ENCODE peak calls at places on chromosomes 6 and 20, in eight cellular contexts. One of them, this sample, is unnamed.

GRCh38 chr6:105753184-105754097 is 332.7 kb upstream of the PRDM1 start:
- DNase-seq in endodermal cell: peak
- DNase-seq in glomerular endothelial cell: no peak
- DNase-seq in NCI-H510A: no peak
- DNase-seq in left cardiac atrium: no peak
- DNase-seq in lower lobe of right lung: no peak
- DNase-seq in fibroblast of lung: peak
- DNase-seq in T-helper 17 cell: no peak
- DNase-seq in this sample: no peak

GRCh38 chr6:167444602-167445346 is 119.9 kb downstream of the TTLL2 start:
- DNase-seq in endodermal cell: no peak
- DNase-seq in glomerular endothelial cell: no peak
- DNase-seq in NCI-H510A: no peak
- DNase-seq in left cardiac atrium: no peak
- DNase-seq in lower lobe of right lung: no peak
- DNase-seq in fibroblast of lung: no peak
- DNase-seq in T-helper 17 cell: no peak
- DNase-seq in this sample: no peak

GRCh38 chr20:1934162-1934561 is 39.0 kb downstream of the SIRPA start:
- DNase-seq in endodermal cell: no peak
- DNase-seq in glomerular endothelial cell: no peak
- DNase-seq in NCI-H510A: no peak
- DNase-seq in left cardiac atrium: no peak
- DNase-seq in lower lobe of right lung: no peak
- DNase-seq in fibroblast of lung: peak
- DNase-seq in T-helper 17 cell: no peak
- DNase-seq in this sample: no peak

GRCh38 chr20:16123623-16124022 is 449.6 kb downstream of the KIF16B start:
- DNase-seq in endodermal cell: no peak
- DNase-seq in glomerular endothelial cell: no peak
- DNase-seq in NCI-H510A: no peak
- DNase-seq in left cardiac atrium: no peak
- DNase-seq in lower lobe of right lung: no peak
- DNase-seq in fibroblast of lung: no peak
- DNase-seq in T-helper 17 cell: no peak
- DNase-seq in this sample: no peak

GRCh38 chr6:31083742-31084354 is 28.5 kb downstream of the C6orf15 start:
- DNase-seq in endodermal cell: peak
- DNase-seq in glomerular endothelial cell: no peak
- DNase-seq in NCI-H510A: no peak
- DNase-seq in left cardiac atrium: no peak
- DNase-seq in lower lobe of right lung: no peak
- DNase-seq in fibroblast of lung: peak
- DNase-seq in T-helper 17 cell: peak
- DNase-seq in this sample: peak

GRCh38 chr20:21387528-21387927 is 9.8 kb downstream of the NKX2-4 start:
- DNase-seq in endodermal cell: no peak
- DNase-seq in glomerular endothelial cell: no peak
- DNase-seq in NCI-H510A: no peak
- DNase-seq in left cardiac atrium: no peak
- DNase-seq in lower lobe of right lung: no peak
- DNase-seq in fibroblast of lung: no peak
- DNase-seq in T-helper 17 cell: no peak
- DNase-seq in this sample: no peak

GRCh38 chr20:50390685-50391443 is 119.3 kb upstream of the PTPN1 start:
- DNase-seq in endodermal cell: no peak
- DNase-seq in glomerular endothelial cell: no peak
- DNase-seq in NCI-H510A: no peak
- DNase-seq in left cardiac atrium: no peak
- DNase-seq in lower lobe of right lung: no peak
- DNase-seq in fibroblast of lung: no peak
- DNase-seq in T-helper 17 cell: no peak
- DNase-seq in this sample: no peak

GRCh38 chr6:15110721-15111354 is 135.0 kb upstream of the JARID2 start:
- DNase-seq in endodermal cell: no peak
- DNase-seq in glomerular endothelial cell: no peak
- DNase-seq in NCI-H510A: no peak
- DNase-seq in left cardiac atrium: no peak
- DNase-seq in lower lobe of right lung: no peak
- DNase-seq in fibroblast of lung: peak
- DNase-seq in T-helper 17 cell: no peak
- DNase-seq in this sample: no peak

GRCh38 chr20:25699914-25700313 is 3.3 kb upstream of the ZNF337 start:
- DNase-seq in endodermal cell: no peak
- DNase-seq in glomerular endothelial cell: no peak
- DNase-seq in NCI-H510A: no peak
- DNase-seq in left cardiac atrium: no peak
- DNase-seq in lower lobe of right lung: no peak
- DNase-seq in fibroblast of lung: no peak
- DNase-seq in T-helper 17 cell: no peak
- DNase-seq in this sample: no peak

GRCh38 chr20:33401042-33401921 is at the start of gene CDK5RAP1:
- DNase-seq in endodermal cell: peak
- DNase-seq in glomerular endothelial cell: peak
- DNase-seq in NCI-H510A: peak
- DNase-seq in left cardiac atrium: peak
- DNase-seq in lower lobe of right lung: peak
- DNase-seq in fibroblast of lung: peak
- DNase-seq in T-helper 17 cell: peak
- DNase-seq in this sample: peak

GRCh38 chr20:37524221-37524700 is 3.2 kb downstream of the NNAT start:
- DNase-seq in endodermal cell: peak
- DNase-seq in glomerular endothelial cell: no peak
- DNase-seq in NCI-H510A: peak
- DNase-seq in left cardiac atrium: no peak
- DNase-seq in lower lobe of right lung: no peak
- DNase-seq in fibroblast of lung: no peak
- DNase-seq in T-helper 17 cell: no peak
- DNase-seq in this sample: peak

GRCh38 chr6:100464910-100465700 is at the start of gene SIM1:
- DNase-seq in endodermal cell: peak
- DNase-seq in glomerular endothelial cell: no peak
- DNase-seq in NCI-H510A: no peak
- DNase-seq in left cardiac atrium: peak
- DNase-seq in lower lobe of right lung: no peak
- DNase-seq in fibroblast of lung: peak
- DNase-seq in T-helper 17 cell: no peak
- DNase-seq in this sample: peak

GRCh38 chr20:10474606-10475184 is 39.6 kb downstream of the SLX4IP start:
- DNase-seq in endodermal cell: peak
- DNase-seq in glomerular endothelial cell: no peak
- DNase-seq in NCI-H510A: no peak
- DNase-seq in left cardiac atrium: peak
- DNase-seq in lower lobe of right lung: peak
- DNase-seq in fibroblast of lung: no peak
- DNase-seq in T-helper 17 cell: no peak
- DNase-seq in this sample: peak

GRCh38 chr20:33584976-33585375 is 77.2 kb upstream of the C20orf144 start:
- DNase-seq in endodermal cell: no peak
- DNase-seq in glomerular endothelial cell: no peak
- DNase-seq in NCI-H510A: no peak
- DNase-seq in left cardiac atrium: no peak
- DNase-seq in lower lobe of right lung: no peak
- DNase-seq in fibroblast of lung: no peak
- DNase-seq in T-helper 17 cell: no peak
- DNase-seq in this sample: no peak

GRCh38 chr6:111552241-111552744 is 53.4 kb downstream of the TRAF3IP2 start:
- DNase-seq in endodermal cell: peak
- DNase-seq in glomerular endothelial cell: no peak
- DNase-seq in NCI-H510A: no peak
- DNase-seq in left cardiac atrium: peak
- DNase-seq in lower lobe of right lung: no peak
- DNase-seq in fibroblast of lung: peak
- DNase-seq in T-helper 17 cell: no peak
- DNase-seq in this sample: peak

GRCh38 chr20:24754691-24755090 is 194.4 kb upstream of the CST7 start:
- DNase-seq in endodermal cell: peak
- DNase-seq in glomerular endothelial cell: no peak
- DNase-seq in NCI-H510A: no peak
- DNase-seq in left cardiac atrium: no peak
- DNase-seq in lower lobe of right lung: no peak
- DNase-seq in fibroblast of lung: no peak
- DNase-seq in T-helper 17 cell: no peak
- DNase-seq in this sample: no peak

GRCh38 chr20:59152559-59153354 is 10.9 kb upstream of the ZNF831 start:
- DNase-seq in endodermal cell: no peak
- DNase-seq in glomerular endothelial cell: no peak
- DNase-seq in NCI-H510A: no peak
- DNase-seq in left cardiac atrium: no peak
- DNase-seq in lower lobe of right lung: peak
- DNase-seq in fibroblast of lung: no peak
- DNase-seq in T-helper 17 cell: no peak
- DNase-seq in this sample: no peak

GRCh38 chr6:131129657-131130545 is 5.4 kb upstream of the AKAP7 start:
- DNase-seq in endodermal cell: no peak
- DNase-seq in glomerular endothelial cell: no peak
- DNase-seq in NCI-H510A: no peak
- DNase-seq in left cardiac atrium: no peak
- DNase-seq in lower lobe of right lung: no peak
- DNase-seq in fibroblast of lung: no peak
- DNase-seq in T-helper 17 cell: no peak
- DNase-seq in this sample: no peak

GRCh38 chr20:49941456-49941855 is 5.3 kb downstream of the RNF114 start:
- DNase-seq in endodermal cell: no peak
- DNase-seq in glomerular endothelial cell: no peak
- DNase-seq in NCI-H510A: no peak
- DNase-seq in left cardiac atrium: no peak
- DNase-seq in lower lobe of right lung: no peak
- DNase-seq in fibroblast of lung: no peak
- DNase-seq in T-helper 17 cell: no peak
- DNase-seq in this sample: no peak

GRCh38 chr6:18022398-18023231 is 35.2 kb upstream of the KIF13A start:
- DNase-seq in endodermal cell: peak
- DNase-seq in glomerular endothelial cell: no peak
- DNase-seq in NCI-H510A: no peak
- DNase-seq in left cardiac atrium: no peak
- DNase-seq in lower lobe of right lung: no peak
- DNase-seq in fibroblast of lung: peak
- DNase-seq in T-helper 17 cell: no peak
- DNase-seq in this sample: no peak

GRCh38 chr6:1792989-1793388 is 183.3 kb downstream of the FOXC1 start:
- DNase-seq in endodermal cell: peak
- DNase-seq in glomerular endothelial cell: no peak
- DNase-seq in NCI-H510A: no peak
- DNase-seq in left cardiac atrium: no peak
- DNase-seq in lower lobe of right lung: no peak
- DNase-seq in fibroblast of lung: peak
- DNase-seq in T-helper 17 cell: no peak
- DNase-seq in this sample: no peak

GRCh38 chr20:37902504-37903313 is at the start of gene VSTM2L:
- DNase-seq in endodermal cell: peak
- DNase-seq in glomerular endothelial cell: no peak
- DNase-seq in NCI-H510A: peak
- DNase-seq in left cardiac atrium: peak
- DNase-seq in lower lobe of right lung: no peak
- DNase-seq in fibroblast of lung: peak
- DNase-seq in T-helper 17 cell: no peak
- DNase-seq in this sample: no peak

GRCh38 chr6:138656278-138656803 is 117.2 kb upstream of the CCDC28A start:
- DNase-seq in endodermal cell: no peak
- DNase-seq in glomerular endothelial cell: no peak
- DNase-seq in NCI-H510A: no peak
- DNase-seq in left cardiac atrium: no peak
- DNase-seq in lower lobe of right lung: no peak
- DNase-seq in fibroblast of lung: no peak
- DNase-seq in T-helper 17 cell: no peak
- DNase-seq in this sample: no peak

This sample was measured in psoas muscle.